ENCODE peak calls at places on chromosomes 12 and 14, in eight cellular contexts. One of them, this sample, is unnamed.

GRCh38 chr12:108838194-108839010 is 19.0 kb downstream of the SSH1 start:
- DNase-seq in PC-9: peak; percentile 98
- DNase-seq in K562: peak; percentile 89
- DNase-seq in Caco-2: no peak
- DNase-seq in heart right ventricle: peak; percentile 87
- DNase-seq in neural progenitor cell: no peak
- DNase-seq in OCI-LY7: no peak
- DNase-seq in BE2C: peak; percentile 85
- DNase-seq in this sample: peak; percentile 91

GRCh38 chr14:89534896-89535615 is 118.0 kb upstream of the FOXN3 start:
- DNase-seq in heart right ventricle: no peak
- DNase-seq in K562: no peak
- DNase-seq in BE2C: no peak
- DNase-seq in OCI-LY7: no peak
- DNase-seq in PC-9: no peak
- DNase-seq in Caco-2: no peak
- DNase-seq in neural progenitor cell: no peak
- DNase-seq in this sample: no peak

GRCh38 chr14:70086685-70087379 is 101.9 kb downstream of the SLC8A3 start:
- DNase-seq in BE2C: peak; percentile 34
- DNase-seq in K562: peak; percentile 53
- DNase-seq in neural progenitor cell: peak; percentile 65
- DNase-seq in PC-9: no peak
- DNase-seq in Caco-2: peak; percentile 51
- DNase-seq in OCI-LY7: peak; percentile 24
- DNase-seq in heart right ventricle: no peak
- DNase-seq in this sample: no peak

GRCh38 chr12:54300732-54301427 is at the start of gene NFE2:
- DNase-seq in PC-9: peak; percentile 81
- DNase-seq in heart right ventricle: peak; percentile 34
- DNase-seq in OCI-LY7: no peak
- DNase-seq in K562: peak; percentile 94
- DNase-seq in neural progenitor cell: peak; percentile 94
- DNase-seq in BE2C: peak; percentile 71
- DNase-seq in Caco-2: peak; percentile 91
- DNase-seq in this sample: peak; percentile 72

GRCh38 chr12:6272300-6273208 is 37.9 kb upstream of the PLEKHG6 start:
- DNase-seq in heart right ventricle: no peak
- DNase-seq in neural progenitor cell: no peak
- DNase-seq in BE2C: no peak
- DNase-seq in Caco-2: no peak
- DNase-seq in OCI-LY7: no peak
- DNase-seq in PC-9: peak; percentile 99
- DNase-seq in K562: peak; percentile 38
- DNase-seq in this sample: no peak

GRCh38 chr12:112473056-112473455 is 54.3 kb downstream of the PTPN11 start:
- DNase-seq in OCI-LY7: peak; percentile 6
- DNase-seq in PC-9: no peak
- DNase-seq in BE2C: no peak
- DNase-seq in neural progenitor cell: peak; percentile 23
- DNase-seq in Caco-2: no peak
- DNase-seq in heart right ventricle: no peak
- DNase-seq in K562: peak; percentile 12
- DNase-seq in this sample: no peak

GRCh38 chr14:68884031-68885030 is 91.5 kb upstream of the ZFP36L1 start:
- DNase-seq in heart right ventricle: peak; percentile 36
- DNase-seq in Caco-2: no peak
- DNase-seq in PC-9: no peak
- DNase-seq in neural progenitor cell: no peak
- DNase-seq in BE2C: no peak
- DNase-seq in OCI-LY7: peak; percentile 22
- DNase-seq in K562: no peak
- DNase-seq in this sample: no peak

GRCh38 chr14:68894802-68895201 is 84.3 kb downstream of the ACTN1 start:
- DNase-seq in PC-9: no peak
- DNase-seq in OCI-LY7: no peak
- DNase-seq in BE2C: no peak
- DNase-seq in Caco-2: no peak
- DNase-seq in neural progenitor cell: no peak
- DNase-seq in heart right ventricle: no peak
- DNase-seq in K562: no peak
- DNase-seq in this sample: no peak

GRCh38 chr14:69719501-69719951 is 47.4 kb upstream of the SRSF5 start:
- DNase-seq in heart right ventricle: no peak
- DNase-seq in PC-9: no peak
- DNase-seq in Caco-2: no peak
- DNase-seq in OCI-LY7: no peak
- DNase-seq in K562: no peak
- DNase-seq in neural progenitor cell: peak; percentile 55
- DNase-seq in BE2C: no peak
- DNase-seq in this sample: no peak

GRCh38 chr12:97250483-97250882 is 212.1 kb upstream of the RMST start:
- DNase-seq in OCI-LY7: no peak
- DNase-seq in neural progenitor cell: no peak
- DNase-seq in Caco-2: no peak
- DNase-seq in PC-9: no peak
- DNase-seq in K562: no peak
- DNase-seq in BE2C: no peak
- DNase-seq in heart right ventricle: no peak
- DNase-seq in this sample: no peak

GRCh38 chr14:94144765-94145164 is 15.4 kb upstream of the IFI27L2 start:
- DNase-seq in Caco-2: no peak
- DNase-seq in heart right ventricle: no peak
- DNase-seq in BE2C: no peak
- DNase-seq in OCI-LY7: no peak
- DNase-seq in neural progenitor cell: peak; percentile 39
- DNase-seq in K562: no peak
- DNase-seq in PC-9: no peak
- DNase-seq in this sample: no peak

GRCh38 chr12:72236071-72236705 is 36.0 kb upstream of the TRHDE start:
- DNase-seq in neural progenitor cell: no peak
- DNase-seq in PC-9: no peak
- DNase-seq in OCI-LY7: no peak
- DNase-seq in heart right ventricle: no peak
- DNase-seq in BE2C: no peak
- DNase-seq in K562: no peak
- DNase-seq in Caco-2: no peak
- DNase-seq in this sample: no peak

GRCh38 chr14:81234268-81234667 is 13.5 kb upstream of the GTF2A1 start:
- DNase-seq in neural progenitor cell: no peak
- DNase-seq in Caco-2: no peak
- DNase-seq in heart right ventricle: no peak
- DNase-seq in K562: no peak
- DNase-seq in PC-9: peak; percentile 39
- DNase-seq in BE2C: no peak
- DNase-seq in OCI-LY7: no peak
- DNase-seq in this sample: no peak

GRCh38 chr12:120940799-120941198 is 36.6 kb upstream of the SPPL3 start:
- DNase-seq in Caco-2: no peak
- DNase-seq in neural progenitor cell: no peak
- DNase-seq in PC-9: peak; percentile 55
- DNase-seq in K562: no peak
- DNase-seq in BE2C: no peak
- DNase-seq in OCI-LY7: no peak
- DNase-seq in heart right ventricle: no peak
- DNase-seq in this sample: no peak

GRCh38 chr14:30706704-30707103 is 84.6 kb downstream of the SCFD1 start:
- DNase-seq in PC-9: no peak
- DNase-seq in BE2C: no peak
- DNase-seq in neural progenitor cell: peak; percentile 25
- DNase-seq in Caco-2: no peak
- DNase-seq in OCI-LY7: no peak
- DNase-seq in K562: no peak
- DNase-seq in heart right ventricle: no peak
- DNase-seq in this sample: no peak

GRCh38 chr14:90045608-90046007 is 16.2 kb upstream of the KCNK13 start:
- DNase-seq in Caco-2: peak; percentile 24
- DNase-seq in neural progenitor cell: no peak
- DNase-seq in K562: no peak
- DNase-seq in heart right ventricle: no peak
- DNase-seq in OCI-LY7: no peak
- DNase-seq in PC-9: no peak
- DNase-seq in BE2C: no peak
- DNase-seq in this sample: no peak

GRCh38 chr12:32949815-32950214 is 53.2 kb upstream of the PKP2 start:
- DNase-seq in BE2C: no peak
- DNase-seq in neural progenitor cell: peak; percentile 4
- DNase-seq in OCI-LY7: no peak
- DNase-seq in K562: no peak
- DNase-seq in heart right ventricle: no peak
- DNase-seq in Caco-2: no peak
- DNase-seq in PC-9: no peak
- DNase-seq in this sample: no peak

GRCh38 chr14:69500096-69500495 is 15.6 kb downstream of the PLEKHD1 start:
- DNase-seq in Caco-2: no peak
- DNase-seq in OCI-LY7: no peak
- DNase-seq in K562: no peak
- DNase-seq in BE2C: no peak
- DNase-seq in neural progenitor cell: no peak
- DNase-seq in PC-9: no peak
- DNase-seq in heart right ventricle: no peak
- DNase-seq in this sample: no peak

GRCh38 chr12:111412007-111412829 is 6.5 kb downstream of the SH2B3 start:
- DNase-seq in Caco-2: no peak
- DNase-seq in BE2C: no peak
- DNase-seq in heart right ventricle: peak; percentile 56
- DNase-seq in neural progenitor cell: peak; percentile 74
- DNase-seq in PC-9: no peak
- DNase-seq in K562: peak; percentile 42
- DNase-seq in OCI-LY7: no peak
- DNase-seq in this sample: no peak

DNA sequence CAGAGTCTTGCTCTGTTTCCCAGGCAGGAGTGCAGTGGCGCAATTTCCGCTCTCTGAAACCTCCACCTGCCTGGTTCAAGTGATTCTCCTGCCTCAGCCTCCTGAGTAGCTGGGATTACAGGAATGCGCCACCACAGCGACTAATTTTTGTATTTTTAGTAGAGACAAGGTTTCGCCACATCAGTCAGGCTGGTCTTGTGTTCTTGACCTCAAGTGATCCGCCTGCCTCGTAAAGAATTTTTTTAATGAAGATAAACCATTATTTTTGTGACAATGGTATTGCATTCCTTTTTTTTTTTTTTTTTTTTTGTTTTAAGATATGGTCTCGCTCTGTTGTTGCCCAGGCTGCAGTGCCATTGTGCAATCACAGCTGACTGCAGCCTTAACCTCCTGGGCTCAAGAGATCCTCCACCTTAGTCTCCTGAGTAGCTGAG is 25.8 kb downstream of the ACVR1B start:
- DNase-seq in Caco-2: peak; percentile 59
- DNase-seq in heart right ventricle: no peak
- DNase-seq in PC-9: no peak
- DNase-seq in BE2C: no peak
- DNase-seq in OCI-LY7: no peak
- DNase-seq in neural progenitor cell: no peak
- DNase-seq in K562: no peak
- DNase-seq in this sample: no peak
- H3K4me1 ChIP-seq in Caco-2: peaks cover 81% of the 10 kb centered on the region
- H3K4me1 ChIP-seq in heart right ventricle: peaks cover 69% of the 10 kb centered on the region
- H3K4me1 ChIP-seq in PC-9: no peaks in the 10 kb centered on the region
- H3K4me1 ChIP-seq in BE2C: peaks cover 12% of the 10 kb centered on the region
- H3K4me1 ChIP-seq in OCI-LY7: peaks cover 11% of the 10 kb centered on the region
- H3K4me1 ChIP-seq in neural progenitor cell: peaks cover 14% of the 10 kb centered on the region
- H3K4me1 ChIP-seq in K562: peaks cover 34% of the 10 kb centered on the region
- H3K4me1 ChIP-seq in this sample: peaks cover 19% of the 10 kb centered on the region

GRCh38 chr14:86790408-86791364 is 1202.3 kb downstream of the GALC start:
- DNase-seq in K562: no peak
- DNase-seq in heart right ventricle: no peak
- DNase-seq in PC-9: no peak
- DNase-seq in Caco-2: no peak
- DNase-seq in BE2C: no peak
- DNase-seq in OCI-LY7: no peak
- DNase-seq in neural progenitor cell: peak; percentile 13
- DNase-seq in this sample: no peak
- TF ChIP-seq CTCF in K562: no peak
- TF ChIP-seq CTCF in heart right ventricle: no peak
- TF ChIP-seq CTCF in PC-9: no peak
- TF ChIP-seq CTCF in Caco-2: no peak
- TF ChIP-seq CTCF in BE2C: peak; percentile 42
- TF ChIP-seq CTCF in OCI-LY7: peak; percentile 36
- TF ChIP-seq CTCF in neural progenitor cell: peak; percentile 29
- TF ChIP-seq CTCF in this sample: no peak

GRCh38 chr12:18825138-18825537 is 87.2 kb downstream of the CAPZA3 start:
- DNase-seq in heart right ventricle: no peak
- DNase-seq in Caco-2: no peak
- DNase-seq in OCI-LY7: no peak
- DNase-seq in neural progenitor cell: no peak
- DNase-seq in BE2C: no peak
- DNase-seq in K562: peak; percentile 10
- DNase-seq in PC-9: no peak
- DNase-seq in this sample: no peak

GRCh38 chr12:18813753-18814152 is 75.8 kb downstream of the CAPZA3 start:
- DNase-seq in BE2C: no peak
- DNase-seq in K562: no peak
- DNase-seq in neural progenitor cell: no peak
- DNase-seq in PC-9: no peak
- DNase-seq in Caco-2: no peak
- DNase-seq in heart right ventricle: no peak
- DNase-seq in OCI-LY7: no peak
- DNase-seq in this sample: no peak

GRCh38 chr12:18818584-18818983 is 80.7 kb downstream of the CAPZA3 start:
- DNase-seq in K562: no peak
- DNase-seq in heart right ventricle: no peak
- DNase-seq in BE2C: no peak
- DNase-seq in Caco-2: no peak
- DNase-seq in neural progenitor cell: no peak
- DNase-seq in PC-9: no peak
- DNase-seq in OCI-LY7: no peak
- DNase-seq in this sample: no peak

GRCh38 chr12:18824287-18824686 is 86.4 kb downstream of the CAPZA3 start:
- DNase-seq in BE2C: no peak
- DNase-seq in heart right ventricle: no peak
- DNase-seq in OCI-LY7: no peak
- DNase-seq in PC-9: no peak
- DNase-seq in K562: peak; percentile 56
- DNase-seq in Caco-2: no peak
- DNase-seq in neural progenitor cell: no peak
- DNase-seq in this sample: no peak

GRCh38 chr12:18819471-18819870 is 81.6 kb downstream of the CAPZA3 start:
- DNase-seq in OCI-LY7: no peak
- DNase-seq in BE2C: no peak
- DNase-seq in Caco-2: no peak
- DNase-seq in PC-9: no peak
- DNase-seq in K562: no peak
- DNase-seq in heart right ventricle: no peak
- DNase-seq in neural progenitor cell: no peak
- DNase-seq in this sample: no peak
- H3K4me3 ChIP-seq in OCI-LY7: no peak overlapping the region
- H3K4me3 ChIP-seq in BE2C: no peak overlapping the region
- H3K4me3 ChIP-seq in Caco-2: no peak overlapping the region
- H3K4me3 ChIP-seq in PC-9: no peak overlapping the region
- H3K4me3 ChIP-seq in K562: no peak overlapping the region
- H3K4me3 ChIP-seq in heart right ventricle: no peak overlapping the region
- H3K4me3 ChIP-seq in neural progenitor cell: no peak overlapping the region
- H3K4me3 ChIP-seq in this sample: no peak overlapping the region

DNA sequence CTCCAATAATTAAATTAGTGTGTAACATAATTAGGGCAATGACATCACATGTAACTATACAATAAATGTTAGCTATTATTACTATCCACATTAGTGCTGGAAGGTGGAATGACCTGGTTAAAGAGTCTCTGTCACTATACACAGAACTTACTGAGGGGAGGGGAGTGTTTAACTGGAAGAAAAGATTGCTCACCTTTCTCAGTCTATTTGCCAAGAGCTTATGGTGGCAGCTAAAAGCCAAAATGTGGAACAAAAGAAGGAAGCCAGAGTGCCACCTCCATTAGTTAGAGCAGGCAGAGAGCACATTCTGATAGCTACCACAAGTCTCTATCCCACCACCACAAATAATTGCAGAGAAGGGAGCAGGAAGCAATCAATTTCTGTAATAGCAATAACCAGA is 124.4 kb downstream of the MED13L start:
- DNase-seq in heart right ventricle: no peak
- DNase-seq in BE2C: no peak
- DNase-seq in OCI-LY7: no peak
- DNase-seq in K562: no peak
- DNase-seq in neural progenitor cell: no peak
- DNase-seq in PC-9: no peak
- DNase-seq in Caco-2: no peak
- DNase-seq in this sample: no peak
- H3K4me1 ChIP-seq in heart right ventricle: peaks cover 61% of the 10 kb centered on the region
- H3K4me1 ChIP-seq in BE2C: peaks cover 43% of the 10 kb centered on the region
- H3K4me1 ChIP-seq in OCI-LY7: no peaks in the 10 kb centered on the region
- H3K4me1 ChIP-seq in K562: peaks cover 15% of the 10 kb centered on the region
- H3K4me1 ChIP-seq in neural progenitor cell: peaks cover 69% of the 10 kb centered on the region
- H3K4me1 ChIP-seq in PC-9: peaks cover 4% of the 10 kb centered on the region
- H3K4me1 ChIP-seq in Caco-2: peaks cover 17% of the 10 kb centered on the region
- H3K4me1 ChIP-seq in this sample: no peaks in the 10 kb centered on the region

This sample was measured in mucosa of descending colon.